ENCODE peak calls at places on chromosomes 6 and 20, in six cellular contexts. U is pancreas, K is GM23338, S is Panc1, O is fibroblast of pulmonary artery, G is IMR-90. V is an unnamed sample.

GRCh38 chr6:41732601-41733348 is 2.6 kb downstream of the TFEB start:
- DNase-seq in U (no peak), O (no peak), K (peak; percentile 33), S (no peak), G (no peak), V (peak; percentile 22)

GRCh38 chr6:137218473-137218916 is 690 bp downstream of the IFNGR1 start:
- DNase-seq in G (peak; percentile 52), S (peak; percentile 20), K (peak; percentile 24), O (peak; percentile 48), U (peak; percentile 42), V (peak; percentile 65)

GRCh38 chr6:168671863-168672546 is 231.0 kb downstream of the SMOC2 start:
- DNase-seq in K (no peak), S (no peak), U (no peak), O (no peak), G (no peak), V (no peak)

GRCh38 chr6:132445201-132445951 is 44.1 kb upstream of the MOXD1 start:
- DNase-seq in K (peak; percentile 26), S (no peak), G (peak; percentile 88), O (peak; percentile 67), U (no peak), V (peak; percentile 96)

GRCh38 chr6:153108320-153108719 is 22.8 kb downstream of the RGS17 start:
- DNase-seq in O (peak; percentile 60), K (peak; percentile 50), S (no peak), G (no peak), U (no peak), V (peak; percentile 66)

GRCh38 chr6:165876568-165876967 is 213.5 kb upstream of the PDE10A start:
- DNase-seq in O (peak; percentile 79), S (no peak), G (peak; percentile 85), U (no peak), K (no peak), V (no peak)

GRCh38 chr20:58661298-58662141 is 10.4 kb downstream of the STX16 start:
- DNase-seq in O (no peak), S (no peak), K (no peak), G (no peak), U (no peak), V (no peak)

GRCh38 chr6:36028887-36029324 is 1.3 kb downstream of the MAPK14 start:
- DNase-seq in G (peak; percentile 77), S (peak; percentile 42), O (peak; percentile 88), K (peak; percentile 54), U (peak; percentile 51), V (peak; percentile 87)

GRCh38 chr6:67591910-67592309 is 1043.2 kb upstream of the ADGRB3 start:
- DNase-seq in O (no peak), S (no peak), K (no peak), G (no peak), U (no peak), V (no peak)

DNA sequence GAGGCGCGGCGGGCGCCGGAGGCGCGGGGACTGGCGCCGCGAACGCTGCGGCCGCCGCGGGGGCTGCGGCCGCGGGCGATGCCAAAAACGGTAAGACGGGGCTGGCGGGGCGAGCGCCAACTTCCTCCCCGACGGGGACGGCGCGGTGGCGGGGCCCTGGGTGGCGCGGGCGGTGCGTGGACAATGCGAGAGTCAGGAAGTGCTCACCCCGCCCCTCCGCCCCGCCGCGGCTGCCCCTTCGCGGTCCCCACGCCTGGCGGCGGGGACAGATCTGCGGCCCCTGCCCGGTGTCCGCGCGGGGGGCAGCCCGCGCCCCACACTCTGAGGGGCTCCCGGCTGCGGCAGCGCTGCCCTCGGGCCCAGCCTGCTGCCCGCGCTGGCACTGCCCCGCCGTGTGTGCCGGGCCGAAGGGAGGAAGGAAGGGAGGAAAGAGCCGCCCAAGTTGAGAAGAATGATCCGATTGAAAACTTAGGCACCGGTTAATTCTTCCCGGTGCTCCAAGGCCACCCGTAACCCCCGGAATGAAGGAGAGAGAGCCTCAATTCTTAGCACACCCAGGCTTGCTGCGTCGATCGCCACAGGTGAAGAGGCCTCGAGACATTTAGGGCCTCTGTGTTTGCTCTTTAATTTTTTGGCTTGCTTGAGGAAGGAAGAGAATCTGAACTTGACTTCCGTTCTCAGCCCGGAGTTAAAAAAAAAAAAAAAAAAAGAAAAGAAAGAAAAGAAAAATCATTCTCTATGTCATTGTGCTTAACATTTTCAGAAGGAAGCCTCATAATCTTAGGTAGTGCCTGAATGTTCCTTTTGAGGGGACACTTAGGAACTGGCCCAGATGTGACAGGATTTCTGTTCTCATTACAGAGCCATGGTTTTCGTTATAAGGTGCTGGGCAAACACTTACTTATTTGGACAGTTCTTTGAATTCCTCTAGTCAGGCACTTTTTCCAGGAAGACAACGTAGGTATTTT is 982 bp downstream of the HECA start:
- DNase-seq in U (peak; percentile 37), K (peak; percentile 45), S (no peak), O (peak; percentile 31), G (peak; percentile 11), V (peak; percentile 63)
- TF ChIP-seq CTCF in U (no peak), K (no peak), S (peak; percentile 27), O (no peak), G (peak; percentile 10), V (no peak)

DNA sequence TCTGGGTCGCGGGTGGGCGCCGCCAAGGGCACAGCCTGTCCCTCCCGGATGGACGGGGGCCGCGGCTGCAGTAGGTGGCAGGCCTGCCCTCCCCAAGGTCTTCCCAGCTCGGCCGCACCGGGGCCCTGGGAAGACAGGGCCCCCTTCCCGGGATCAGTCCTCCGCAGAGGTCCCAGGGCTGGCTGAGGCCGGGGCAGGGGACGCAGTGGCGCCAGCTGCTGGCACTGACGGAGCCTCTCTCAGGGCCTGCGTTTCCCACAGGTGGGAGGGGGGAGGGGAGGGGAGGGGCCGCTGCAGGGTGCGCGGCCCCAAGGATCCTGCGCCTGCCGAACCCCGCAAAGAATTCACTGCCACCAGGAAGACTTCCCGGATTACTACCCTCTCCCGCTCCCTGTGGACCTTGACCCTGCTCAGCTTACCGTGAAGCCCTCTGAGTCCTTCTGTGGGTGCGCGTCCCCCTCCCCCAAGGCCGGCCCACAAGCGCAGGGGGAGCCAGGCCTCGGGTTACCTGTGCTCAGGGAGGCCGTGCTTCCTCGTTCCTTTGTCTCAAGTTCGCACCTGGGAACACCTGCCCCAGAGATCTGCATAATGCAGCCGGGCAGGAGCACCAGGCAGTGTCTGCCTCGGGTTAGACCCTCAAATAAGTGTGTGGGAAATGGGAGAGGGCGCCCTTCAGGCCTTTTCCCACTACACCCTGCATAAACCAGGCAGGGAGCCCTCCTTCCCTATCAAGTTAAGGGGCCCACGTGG is 5.1 kb downstream of the LZTS3 start:
- DNase-seq in K (peak; percentile 91), G (no peak), O (no peak), U (peak; percentile 74), S (no peak), V (no peak)
- H3K4me3 ChIP-seq in K (peak overlapping the region; percentile 62), G (no peak overlapping the region), O (no peak overlapping the region), U (peak overlapping the region; percentile 40), S (no peak overlapping the region), V (no peak overlapping the region)

GRCh38 chr6:37126554-37126906 is 43.4 kb upstream of the PIM1 start:
- DNase-seq in O (no peak), U (no peak), S (no peak), K (no peak), G (no peak), V (no peak)
- TF ChIP-seq CTCF in O (no peak), U (no peak), S (no peak), K (no peak), G (no peak), V (no peak)

GRCh38 chr6:10425177-10425972 is 10.5 kb upstream of the TFAP2A start:
- DNase-seq in K (peak; percentile 62), U (no peak), S (no peak), G (no peak), O (no peak), V (no peak)
- H3K4me3 ChIP-seq in K (peak overlapping the region; percentile 55), U (no peak overlapping the region), S (no peak overlapping the region), G (peak overlapping the region; percentile 36), O (peak overlapping the region; percentile 55), V (peak overlapping the region; percentile 53)

GRCh38 chr20:37903317-37904007 is 535 bp downstream of the VSTM2L start:
- DNase-seq in O (no peak), G (no peak), S (no peak), U (no peak), K (peak; percentile 29), V (no peak)
- TF ChIP-seq CTCF in O (no peak), G (peak; percentile 11), S (peak; percentile 91), U (peak; percentile 8), K (peak; percentile 66), V (no peak)

GRCh38 chr6:156776841-156777576 is at the start of gene ARID1B:
- DNase-seq in U (peak; percentile 79), G (peak; percentile 83), O (peak; percentile 84), S (peak; percentile 15), K (peak; percentile 76), V (peak; percentile 92)

GRCh38 chr6:156774872-156775405 is 2.2 kb upstream of the ARID1B start:
- DNase-seq in S (no peak), U (no peak), O (no peak), G (no peak), K (peak; percentile 70), V (no peak)

GRCh38 chr6:156773935-156774871 is 3.0 kb upstream of the ARID1B start:
- DNase-seq in G (no peak), U (no peak), K (no peak), S (no peak), O (peak; percentile 56), V (no peak)

GRCh38 chr6:156776470-156776840 is 723 bp upstream of the ARID1B start:
- DNase-seq in G (peak; percentile 44), O (peak; percentile 58), S (peak; percentile 17), U (no peak), K (no peak), V (no peak)

GRCh38 chr6:156775717-156776116 is 1.5 kb upstream of the ARID1B start:
- DNase-seq in K (no peak), G (no peak), U (no peak), S (no peak), O (no peak), V (no peak)
- H3K4me3 ChIP-seq in K (peak overlapping the region; percentile 70), G (no peak overlapping the region), U (no peak overlapping the region), S (no peak overlapping the region), O (peak overlapping the region; percentile 69), V (no peak overlapping the region)

DNA sequence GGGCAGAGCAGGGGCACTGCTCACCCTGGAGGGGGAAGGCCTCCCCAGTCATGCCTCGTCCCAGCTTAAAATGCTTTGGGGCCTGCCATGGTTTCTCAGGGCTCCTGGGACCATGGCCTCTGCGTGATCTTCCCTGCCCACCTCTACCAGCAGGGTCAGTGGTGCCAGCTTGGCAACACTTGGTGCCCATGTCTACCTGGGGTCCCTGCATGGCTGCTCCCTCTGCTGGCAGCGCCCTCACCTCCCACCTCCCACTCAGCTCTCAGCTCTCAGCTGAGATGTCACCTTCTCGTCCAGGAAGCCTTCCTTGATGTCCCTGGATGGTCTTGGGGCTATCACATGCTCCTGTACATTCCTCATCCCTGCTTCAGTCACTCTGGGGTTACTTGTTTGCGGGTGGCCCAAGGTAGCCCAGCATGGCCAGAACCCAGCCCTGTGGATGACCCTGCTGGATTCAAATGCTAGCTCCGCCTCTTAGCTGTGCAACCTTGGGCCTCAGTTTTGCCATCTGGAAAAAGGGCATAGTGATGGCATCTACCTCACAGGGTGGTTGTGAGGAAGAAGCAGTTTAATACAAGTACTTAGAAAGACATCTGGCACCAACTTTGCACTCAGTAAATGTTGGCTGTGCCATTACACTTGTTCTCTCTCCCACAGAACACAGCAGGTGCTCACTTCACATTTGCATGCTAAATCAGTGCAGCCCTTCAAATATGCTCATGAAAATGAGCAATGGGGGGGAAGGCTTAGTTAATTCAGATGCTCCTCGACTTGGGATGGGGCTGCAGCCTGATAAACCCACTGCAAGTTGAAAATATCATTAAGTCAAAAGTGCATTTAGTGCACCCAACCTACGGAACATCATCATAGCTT is 53.5 kb upstream of the PTPN1 start:
- DNase-seq in O (no peak), K (no peak), U (no peak), G (no peak), S (no peak), V (no peak)
- TF ChIP-seq CTCF in O (peak; percentile 18), K (peak; percentile 55), U (no peak), G (no peak), S (no peak), V (no peak)

V was measured in foreskin fibroblast.